ENCODE peak calls at places on chromosomes 3 and 15, in eight cellular contexts. One of them, this sample, is unnamed.

GRCh38 chr3:32148356-32148755 is 41.9 kb downstream of the GPD1L start:
- DNase-seq in esophagus squamous epithelium: no peak
- DNase-seq in kidney epithelial cell: peak
- DNase-seq in neural progenitor cell: no peak
- DNase-seq in tibial artery: no peak
- DNase-seq in A549: no peak
- DNase-seq in cardiac fibroblast: no peak
- DNase-seq in heart left ventricle: no peak
- DNase-seq in this sample: no peak

GRCh38 chr3:107666853-107667252 is 144.1 kb downstream of the BBX start:
- DNase-seq in esophagus squamous epithelium: no peak
- DNase-seq in kidney epithelial cell: no peak
- DNase-seq in neural progenitor cell: no peak
- DNase-seq in tibial artery: no peak
- DNase-seq in A549: no peak
- DNase-seq in cardiac fibroblast: no peak
- DNase-seq in heart left ventricle: no peak
- DNase-seq in this sample: no peak

GRCh38 chr15:43957724-43958123 is 130.9 kb downstream of the WDR76 start:
- DNase-seq in esophagus squamous epithelium: no peak
- DNase-seq in kidney epithelial cell: no peak
- DNase-seq in neural progenitor cell: no peak
- DNase-seq in tibial artery: no peak
- DNase-seq in A549: no peak
- DNase-seq in cardiac fibroblast: no peak
- DNase-seq in heart left ventricle: no peak
- DNase-seq in this sample: no peak

GRCh38 chr15:96629501-96629900 is 299.0 kb downstream of the NR2F2 start:
- DNase-seq in esophagus squamous epithelium: no peak
- DNase-seq in kidney epithelial cell: no peak
- DNase-seq in neural progenitor cell: no peak
- DNase-seq in tibial artery: peak
- DNase-seq in A549: no peak
- DNase-seq in cardiac fibroblast: no peak
- DNase-seq in heart left ventricle: peak
- DNase-seq in this sample: no peak

GRCh38 chr15:75452968-75453702 is 1.6 kb upstream of the SIN3A start:
- DNase-seq in esophagus squamous epithelium: peak
- DNase-seq in kidney epithelial cell: no peak
- DNase-seq in neural progenitor cell: peak
- DNase-seq in tibial artery: peak
- DNase-seq in A549: peak
- DNase-seq in cardiac fibroblast: peak
- DNase-seq in heart left ventricle: peak
- DNase-seq in this sample: no peak

GRCh38 chr3:78139166-78139565 is 1099.3 kb downstream of the ROBO2 start:
- DNase-seq in esophagus squamous epithelium: no peak
- DNase-seq in kidney epithelial cell: peak
- DNase-seq in neural progenitor cell: no peak
- DNase-seq in tibial artery: no peak
- DNase-seq in A549: no peak
- DNase-seq in cardiac fibroblast: peak
- DNase-seq in heart left ventricle: no peak
- DNase-seq in this sample: no peak

GRCh38 chr15:40029979-40030893 is 8.7 kb downstream of the SRP14 start:
- DNase-seq in esophagus squamous epithelium: no peak
- DNase-seq in kidney epithelial cell: no peak
- DNase-seq in neural progenitor cell: peak
- DNase-seq in tibial artery: no peak
- DNase-seq in A549: no peak
- DNase-seq in cardiac fibroblast: peak
- DNase-seq in heart left ventricle: no peak
- DNase-seq in this sample: no peak

GRCh38 chr15:50884583-50884982 is 23.9 kb upstream of the AP4E1 start:
- DNase-seq in esophagus squamous epithelium: no peak
- DNase-seq in kidney epithelial cell: no peak
- DNase-seq in neural progenitor cell: no peak
- DNase-seq in tibial artery: no peak
- DNase-seq in A549: no peak
- DNase-seq in cardiac fibroblast: peak
- DNase-seq in heart left ventricle: no peak
- DNase-seq in this sample: peak

GRCh38 chr15:51162865-51163762 is 68.4 kb upstream of the TNFAIP8L3 start:
- DNase-seq in esophagus squamous epithelium: no peak
- DNase-seq in kidney epithelial cell: no peak
- DNase-seq in neural progenitor cell: peak
- DNase-seq in tibial artery: peak
- DNase-seq in A549: peak
- DNase-seq in cardiac fibroblast: peak
- DNase-seq in heart left ventricle: peak
- DNase-seq in this sample: peak

GRCh38 chr3:104909188-104909587 is 457.5 kb upstream of the ALCAM start:
- DNase-seq in esophagus squamous epithelium: no peak
- DNase-seq in kidney epithelial cell: peak
- DNase-seq in neural progenitor cell: no peak
- DNase-seq in tibial artery: no peak
- DNase-seq in A549: no peak
- DNase-seq in cardiac fibroblast: peak
- DNase-seq in heart left ventricle: no peak
- DNase-seq in this sample: no peak

GRCh38 chr3:174125267-174125844 is 727.8 kb downstream of the NLGN1 start:
- DNase-seq in esophagus squamous epithelium: no peak
- DNase-seq in kidney epithelial cell: no peak
- DNase-seq in neural progenitor cell: peak
- DNase-seq in tibial artery: no peak
- DNase-seq in A549: no peak
- DNase-seq in cardiac fibroblast: peak
- DNase-seq in heart left ventricle: peak
- DNase-seq in this sample: peak
- TF ChIP-seq CTCF in esophagus squamous epithelium: no peak
- TF ChIP-seq CTCF in kidney epithelial cell: peak
- TF ChIP-seq CTCF in neural progenitor cell: peak
- TF ChIP-seq CTCF in tibial artery: peak
- TF ChIP-seq CTCF in A549: no peak
- TF ChIP-seq CTCF in cardiac fibroblast: peak
- TF ChIP-seq CTCF in heart left ventricle: peak
- TF ChIP-seq CTCF in this sample: peak

GRCh38 chr3:14410501-14411165 is 8.2 kb downstream of the SLC6A6 start:
- DNase-seq in esophagus squamous epithelium: no peak
- DNase-seq in kidney epithelial cell: peak
- DNase-seq in neural progenitor cell: no peak
- DNase-seq in tibial artery: no peak
- DNase-seq in A549: peak
- DNase-seq in cardiac fibroblast: peak
- DNase-seq in heart left ventricle: no peak
- DNase-seq in this sample: peak
- H3K4me3 ChIP-seq in esophagus squamous epithelium: no peak
- H3K4me3 ChIP-seq in kidney epithelial cell: no peak
- H3K4me3 ChIP-seq in neural progenitor cell: no peak
- H3K4me3 ChIP-seq in tibial artery: no peak
- H3K4me3 ChIP-seq in A549: no peak
- H3K4me3 ChIP-seq in cardiac fibroblast: no peak
- H3K4me3 ChIP-seq in heart left ventricle: no peak
- H3K4me3 ChIP-seq in this sample: no peak

DNA sequence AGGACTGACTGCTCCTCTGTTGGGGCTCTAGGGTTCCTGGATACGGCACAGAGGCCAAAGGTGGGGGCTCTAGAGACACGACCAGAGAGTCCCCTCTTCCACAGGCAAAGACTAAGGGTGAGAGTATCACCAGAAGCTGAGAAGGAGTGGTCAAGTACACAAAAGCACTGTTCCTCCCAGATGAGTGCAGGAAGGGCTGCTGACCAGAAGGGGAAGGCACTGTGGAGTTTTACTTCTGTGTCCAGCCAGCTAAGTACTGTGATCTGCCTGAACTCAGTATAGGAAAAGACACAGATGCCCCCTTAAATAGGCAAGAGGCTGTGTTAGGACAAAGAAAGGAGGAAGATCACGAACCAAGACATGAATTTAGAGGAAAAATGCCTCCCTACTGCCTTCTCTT is 11.7 kb downstream of the MRPS11 start:
- DNase-seq in esophagus squamous epithelium: no peak
- DNase-seq in kidney epithelial cell: no peak
- DNase-seq in neural progenitor cell: no peak
- DNase-seq in tibial artery: no peak
- DNase-seq in A549: no peak
- DNase-seq in cardiac fibroblast: no peak
- DNase-seq in heart left ventricle: no peak
- DNase-seq in this sample: no peak
- TF ChIP-seq CTCF in esophagus squamous epithelium: no peak
- TF ChIP-seq CTCF in kidney epithelial cell: no peak
- TF ChIP-seq CTCF in neural progenitor cell: no peak
- TF ChIP-seq CTCF in tibial artery: no peak
- TF ChIP-seq CTCF in A549: no peak
- TF ChIP-seq CTCF in cardiac fibroblast: no peak
- TF ChIP-seq CTCF in heart left ventricle: no peak
- TF ChIP-seq CTCF in this sample: no peak

GRCh38 chr3:123587399-123587798 is 2.5 kb upstream of the HACD2 start:
- DNase-seq in esophagus squamous epithelium: no peak
- DNase-seq in kidney epithelial cell: no peak
- DNase-seq in neural progenitor cell: no peak
- DNase-seq in tibial artery: no peak
- DNase-seq in A549: no peak
- DNase-seq in cardiac fibroblast: no peak
- DNase-seq in heart left ventricle: no peak
- DNase-seq in this sample: no peak
- H3K4me3 ChIP-seq in esophagus squamous epithelium: no peak
- H3K4me3 ChIP-seq in kidney epithelial cell: no peak
- H3K4me3 ChIP-seq in neural progenitor cell: no peak
- H3K4me3 ChIP-seq in tibial artery: no peak
- H3K4me3 ChIP-seq in A549: no peak
- H3K4me3 ChIP-seq in cardiac fibroblast: no peak
- H3K4me3 ChIP-seq in heart left ventricle: no peak
- H3K4me3 ChIP-seq in this sample: no peak

GRCh38 chr3:72255736-72256559 is 471.0 kb upstream of the PROK2 start:
- DNase-seq in esophagus squamous epithelium: no peak
- DNase-seq in kidney epithelial cell: peak
- DNase-seq in neural progenitor cell: no peak
- DNase-seq in tibial artery: peak
- DNase-seq in A549: no peak
- DNase-seq in cardiac fibroblast: no peak
- DNase-seq in heart left ventricle: peak
- DNase-seq in this sample: no peak
- TF ChIP-seq CTCF in esophagus squamous epithelium: no peak
- TF ChIP-seq CTCF in kidney epithelial cell: no peak
- TF ChIP-seq CTCF in neural progenitor cell: no peak
- TF ChIP-seq CTCF in tibial artery: peak
- TF ChIP-seq CTCF in A549: no peak
- TF ChIP-seq CTCF in cardiac fibroblast: no peak
- TF ChIP-seq CTCF in heart left ventricle: no peak
- TF ChIP-seq CTCF in this sample: no peak